ENCODE peak calls at places on chromosomes 2 and 18, in five cellular contexts. One of them, this sample, is unnamed.

GRCh38 chr2:75292826-75293225 is 93.5 kb upstream of the TACR1 start:
- DNase-seq in HepG2: no peak
- DNase-seq in stomach: no peak
- DNase-seq in upper lobe of left lung: no peak
- DNase-seq in endothelial cell of umbilical vein: peak
- DNase-seq in this sample: no peak

GRCh38 chr2:88873620-88874019 is 182.1 kb downstream of the RPIA start:
- DNase-seq in HepG2: no peak
- DNase-seq in stomach: no peak
- DNase-seq in upper lobe of left lung: no peak
- DNase-seq in endothelial cell of umbilical vein: no peak
- DNase-seq in this sample: no peak

GRCh38 chr2:155010925-155011324 is 312.4 kb downstream of the KCNJ3 start:
- DNase-seq in HepG2: no peak
- DNase-seq in stomach: no peak
- DNase-seq in upper lobe of left lung: no peak
- DNase-seq in endothelial cell of umbilical vein: no peak
- DNase-seq in this sample: no peak

GRCh38 chr18:47775961-47776360 is 154.5 kb downstream of the SMAD2 start:
- DNase-seq in HepG2: peak
- DNase-seq in stomach: no peak
- DNase-seq in upper lobe of left lung: no peak
- DNase-seq in endothelial cell of umbilical vein: peak
- DNase-seq in this sample: no peak

GRCh38 chr18:76860411-76860810 is 38.1 kb downstream of the ZNF236 start:
- DNase-seq in HepG2: no peak
- DNase-seq in stomach: no peak
- DNase-seq in upper lobe of left lung: no peak
- DNase-seq in endothelial cell of umbilical vein: no peak
- DNase-seq in this sample: no peak

GRCh38 chr2:27442282-27442980 is at the start of gene KRTCAP3:
- DNase-seq in HepG2: no peak
- DNase-seq in stomach: peak
- DNase-seq in upper lobe of left lung: peak
- DNase-seq in endothelial cell of umbilical vein: no peak
- DNase-seq in this sample: peak

GRCh38 chr2:71510938-71511337 is 57.6 kb downstream of the DYSF start:
- DNase-seq in HepG2: no peak
- DNase-seq in stomach: no peak
- DNase-seq in upper lobe of left lung: no peak
- DNase-seq in endothelial cell of umbilical vein: no peak
- DNase-seq in this sample: peak

GRCh38 chr2:240996161-240996833 is 2.1 kb upstream of the SNED1 start:
- DNase-seq in HepG2: no peak
- DNase-seq in stomach: peak
- DNase-seq in upper lobe of left lung: peak
- DNase-seq in endothelial cell of umbilical vein: no peak
- DNase-seq in this sample: peak

GRCh38 chr2:55391155-55391554 is 28.5 kb downstream of the CCDC88A start:
- DNase-seq in HepG2: peak
- DNase-seq in stomach: no peak
- DNase-seq in upper lobe of left lung: no peak
- DNase-seq in endothelial cell of umbilical vein: no peak
- DNase-seq in this sample: no peak

GRCh38 chr2:172039011-172039704 is 39.4 kb downstream of the METAP1D start:
- DNase-seq in HepG2: no peak
- DNase-seq in stomach: no peak
- DNase-seq in upper lobe of left lung: no peak
- DNase-seq in endothelial cell of umbilical vein: no peak
- DNase-seq in this sample: no peak

GRCh38 chr18:2881088-2881487 is 34.3 kb downstream of the EMILIN2 start:
- DNase-seq in HepG2: no peak
- DNase-seq in stomach: no peak
- DNase-seq in upper lobe of left lung: peak
- DNase-seq in endothelial cell of umbilical vein: no peak
- DNase-seq in this sample: no peak

GRCh38 chr18:32470136-32470712 is 458 bp downstream of the GAREM1 start:
- DNase-seq in HepG2: no peak
- DNase-seq in stomach: peak
- DNase-seq in upper lobe of left lung: peak
- DNase-seq in endothelial cell of umbilical vein: peak
- DNase-seq in this sample: peak

GRCh38 chr18:59208602-59209001 is 11.4 kb upstream of the GRP start:
- DNase-seq in HepG2: no peak
- DNase-seq in stomach: no peak
- DNase-seq in upper lobe of left lung: no peak
- DNase-seq in endothelial cell of umbilical vein: no peak
- DNase-seq in this sample: no peak

GRCh38 chr2:159290289-159290907 is 3.9 kb upstream of the WDSUB1 start:
- DNase-seq in HepG2: peak
- DNase-seq in stomach: no peak
- DNase-seq in upper lobe of left lung: peak
- DNase-seq in endothelial cell of umbilical vein: peak
- DNase-seq in this sample: peak

GRCh38 chr2:47373747-47374146 is 29.2 kb upstream of the MSH2 start:
- DNase-seq in HepG2: peak
- DNase-seq in stomach: peak
- DNase-seq in upper lobe of left lung: no peak
- DNase-seq in endothelial cell of umbilical vein: no peak
- DNase-seq in this sample: no peak

GRCh38 chr2:214069254-214069653 is 341.6 kb upstream of the VWC2L start:
- DNase-seq in HepG2: peak
- DNase-seq in stomach: no peak
- DNase-seq in upper lobe of left lung: no peak
- DNase-seq in endothelial cell of umbilical vein: peak
- DNase-seq in this sample: no peak

GRCh38 chr2:203623616-203624015 is 82.8 kb upstream of the CD28 start:
- DNase-seq in HepG2: no peak
- DNase-seq in stomach: no peak
- DNase-seq in upper lobe of left lung: peak
- DNase-seq in endothelial cell of umbilical vein: no peak
- DNase-seq in this sample: no peak

GRCh38 chr2:33021542-33022259 is 74.9 kb downstream of the LTBP1 start:
- DNase-seq in HepG2: no peak
- DNase-seq in stomach: no peak
- DNase-seq in upper lobe of left lung: no peak
- DNase-seq in endothelial cell of umbilical vein: peak
- DNase-seq in this sample: no peak

GRCh38 chr2:21423854-21424253 is 300.1 kb downstream of the TDRD15 start:
- DNase-seq in HepG2: no peak
- DNase-seq in stomach: no peak
- DNase-seq in upper lobe of left lung: no peak
- DNase-seq in endothelial cell of umbilical vein: no peak
- DNase-seq in this sample: no peak

GRCh38 chr2:96874099-96874831 is 4.4 kb upstream of the SEMA4C start:
- DNase-seq in HepG2: no peak
- DNase-seq in stomach: no peak
- DNase-seq in upper lobe of left lung: no peak
- DNase-seq in endothelial cell of umbilical vein: no peak
- DNase-seq in this sample: peak

GRCh38 chr18:66138642-66139041 is 387.8 kb downstream of the CDH7 start:
- DNase-seq in HepG2: no peak
- DNase-seq in stomach: no peak
- DNase-seq in upper lobe of left lung: no peak
- DNase-seq in endothelial cell of umbilical vein: no peak
- DNase-seq in this sample: no peak

GRCh38 chr2:107025869-107026380 is 140.0 kb upstream of the ST6GAL2 start:
- DNase-seq in HepG2: no peak
- DNase-seq in stomach: no peak
- DNase-seq in upper lobe of left lung: no peak
- DNase-seq in endothelial cell of umbilical vein: no peak
- DNase-seq in this sample: no peak

GRCh38 chr2:33634261-33634910 is 35.3 kb upstream of the FAM98A start:
- DNase-seq in HepG2: no peak
- DNase-seq in stomach: no peak
- DNase-seq in upper lobe of left lung: no peak
- DNase-seq in endothelial cell of umbilical vein: no peak
- DNase-seq in this sample: no peak

GRCh38 chr2:178436662-178437061 is 14.3 kb downstream of the PRKRA start:
- DNase-seq in HepG2: no peak
- DNase-seq in stomach: no peak
- DNase-seq in upper lobe of left lung: no peak
- DNase-seq in endothelial cell of umbilical vein: no peak
- DNase-seq in this sample: no peak

GRCh38 chr2:212484563-212485080 is 54.0 kb downstream of the ERBB4 start:
- DNase-seq in HepG2: no peak
- DNase-seq in stomach: no peak
- DNase-seq in upper lobe of left lung: no peak
- DNase-seq in endothelial cell of umbilical vein: no peak
- DNase-seq in this sample: no peak

GRCh38 chr2:240240017-240240416 is 99.6 kb upstream of the OTOS start:
- DNase-seq in HepG2: no peak
- DNase-seq in stomach: no peak
- DNase-seq in upper lobe of left lung: no peak
- DNase-seq in endothelial cell of umbilical vein: no peak
- DNase-seq in this sample: no peak

GRCh38 chr2:20439193-20439475 is 7.7 kb upstream of the RHOB start:
- DNase-seq in HepG2: peak
- DNase-seq in stomach: peak
- DNase-seq in upper lobe of left lung: peak
- DNase-seq in endothelial cell of umbilical vein: peak
- DNase-seq in this sample: no peak

GRCh38 chr2:218223046-218223445 is 6.1 kb downstream of the ARPC2 start:
- DNase-seq in HepG2: no peak
- DNase-seq in stomach: no peak
- DNase-seq in upper lobe of left lung: no peak
- DNase-seq in endothelial cell of umbilical vein: peak
- DNase-seq in this sample: no peak

GRCh38 chr18:79472946-79473345 is 77.2 kb downstream of the NFATC1 start:
- DNase-seq in HepG2: no peak
- DNase-seq in stomach: no peak
- DNase-seq in upper lobe of left lung: no peak
- DNase-seq in endothelial cell of umbilical vein: no peak
- DNase-seq in this sample: no peak

GRCh38 chr2:58010599-58010998 is 36.0 kb upstream of the VRK2 start:
- DNase-seq in HepG2: peak
- DNase-seq in stomach: no peak
- DNase-seq in upper lobe of left lung: no peak
- DNase-seq in endothelial cell of umbilical vein: peak
- DNase-seq in this sample: no peak

GRCh38 chr2:19829672-19830071 is 72.1 kb downstream of the TTC32 start:
- DNase-seq in HepG2: no peak
- DNase-seq in stomach: no peak
- DNase-seq in upper lobe of left lung: no peak
- DNase-seq in endothelial cell of umbilical vein: no peak
- DNase-seq in this sample: no peak

GRCh38 chr2:170829016-170829415 is 12.3 kb downstream of the GAD1 start:
- DNase-seq in HepG2: no peak
- DNase-seq in stomach: no peak
- DNase-seq in upper lobe of left lung: no peak
- DNase-seq in endothelial cell of umbilical vein: no peak
- DNase-seq in this sample: no peak

GRCh38 chr2:216644846-216645635 is 11.8 kb downstream of the IGFBP2 start:
- DNase-seq in HepG2: no peak
- DNase-seq in stomach: peak
- DNase-seq in upper lobe of left lung: no peak
- DNase-seq in endothelial cell of umbilical vein: peak
- DNase-seq in this sample: no peak

GRCh38 chr2:209637293-209637692 is 134.3 kb upstream of the UNC80 start:
- DNase-seq in HepG2: no peak
- DNase-seq in stomach: no peak
- DNase-seq in upper lobe of left lung: no peak
- DNase-seq in endothelial cell of umbilical vein: no peak
- DNase-seq in this sample: no peak

GRCh38 chr2:57450170-57450569 is 596.4 kb upstream of the VRK2 start:
- DNase-seq in HepG2: no peak
- DNase-seq in stomach: no peak
- DNase-seq in upper lobe of left lung: no peak
- DNase-seq in endothelial cell of umbilical vein: no peak
- DNase-seq in this sample: no peak

GRCh38 chr2:108377815-108378630 is at the start of gene SULT1C4:
- DNase-seq in HepG2: peak
- DNase-seq in stomach: no peak
- DNase-seq in upper lobe of left lung: peak
- DNase-seq in endothelial cell of umbilical vein: peak
- DNase-seq in this sample: peak
- TF ChIP-seq POLR2A in HepG2: peak
- TF ChIP-seq POLR2A in stomach: no peak
- TF ChIP-seq POLR2A in upper lobe of left lung: peak
- TF ChIP-seq POLR2A in endothelial cell of umbilical vein: peak
- TF ChIP-seq POLR2A in this sample: no peak

DNA sequence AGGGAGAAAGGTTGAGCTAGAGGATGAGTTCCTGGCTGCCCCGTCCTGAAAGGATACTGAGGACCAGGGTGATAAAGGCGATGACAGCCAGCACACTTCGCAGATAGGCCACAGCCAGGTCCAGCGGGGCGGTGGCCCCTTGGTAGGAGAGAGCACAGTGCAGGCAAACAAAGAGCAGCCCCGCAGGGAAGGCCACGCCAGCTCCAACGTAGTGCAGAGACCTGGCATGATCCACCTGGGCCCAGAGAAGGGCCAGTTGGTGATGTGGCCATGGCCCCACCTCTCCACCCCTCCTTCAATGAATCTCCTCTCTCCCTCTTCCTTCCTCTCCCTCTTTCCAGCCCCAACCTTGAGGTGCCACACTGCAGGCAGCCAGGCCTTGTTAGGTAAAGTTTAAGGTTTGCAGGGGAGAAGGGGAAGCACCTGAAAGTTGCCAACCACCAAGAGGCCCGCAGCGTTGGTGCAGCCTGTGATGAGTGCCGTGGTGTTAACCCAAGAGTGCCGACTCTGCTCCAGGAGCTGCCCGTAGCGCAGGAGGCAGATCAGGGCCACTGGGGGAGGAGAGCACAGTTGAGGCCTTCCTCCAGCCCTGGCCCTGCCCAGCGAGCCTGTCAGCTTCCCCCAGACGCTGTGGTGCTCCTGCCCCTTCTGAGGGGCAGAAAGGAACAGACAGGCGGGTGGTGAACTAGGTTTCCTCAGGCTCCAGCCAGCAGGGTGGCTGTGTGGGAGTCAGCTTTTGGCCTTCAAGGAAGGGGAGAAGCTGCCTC is 2.8 kb downstream of the TMEM150A start:
- DNase-seq in HepG2: no peak
- DNase-seq in stomach: no peak
- DNase-seq in upper lobe of left lung: no peak
- DNase-seq in endothelial cell of umbilical vein: no peak
- DNase-seq in this sample: peak
- TF ChIP-seq POLR2AphosphoS5 in HepG2: peak
- TF ChIP-seq POLR2AphosphoS5 in stomach: no peak
- TF ChIP-seq POLR2AphosphoS5 in upper lobe of left lung: no peak
- TF ChIP-seq POLR2AphosphoS5 in endothelial cell of umbilical vein: no peak
- TF ChIP-seq POLR2AphosphoS5 in this sample: peak

GRCh38 chr18:53819174-53819573 is 405.3 kb downstream of the MBD2 start:
- DNase-seq in HepG2: no peak
- DNase-seq in stomach: no peak
- DNase-seq in upper lobe of left lung: no peak
- DNase-seq in endothelial cell of umbilical vein: no peak
- DNase-seq in this sample: no peak

GRCh38 chr18:53819671-53820070 is 404.8 kb downstream of the MBD2 start:
- DNase-seq in HepG2: no peak
- DNase-seq in stomach: no peak
- DNase-seq in upper lobe of left lung: peak
- DNase-seq in endothelial cell of umbilical vein: no peak
- DNase-seq in this sample: no peak

GRCh38 chr18:53817976-53818950 is 406.2 kb downstream of the MBD2 start:
- DNase-seq in HepG2: no peak
- DNase-seq in stomach: no peak
- DNase-seq in upper lobe of left lung: no peak
- DNase-seq in endothelial cell of umbilical vein: no peak
- DNase-seq in this sample: no peak
- H3K27ac ChIP-seq in HepG2: no peak
- H3K27ac ChIP-seq in stomach: no peak
- H3K27ac ChIP-seq in upper lobe of left lung: no peak
- H3K27ac ChIP-seq in endothelial cell of umbilical vein: no peak
- H3K27ac ChIP-seq in this sample: no peak

GRCh38 chr2:233566141-233566956 is at the start of gene USP40:
- DNase-seq in HepG2: peak
- DNase-seq in stomach: peak
- DNase-seq in upper lobe of left lung: peak
- DNase-seq in endothelial cell of umbilical vein: peak
- DNase-seq in this sample: peak
- TF ChIP-seq POLR2A in HepG2: peak
- TF ChIP-seq POLR2A in stomach: no peak
- TF ChIP-seq POLR2A in upper lobe of left lung: peak
- TF ChIP-seq POLR2A in endothelial cell of umbilical vein: peak
- TF ChIP-seq POLR2A in this sample: no peak

This sample was measured in spleen.